ENCODE peak calls at places on chromosomes 13 and 19, in six cellular contexts. N is AG04450; Q is stimulated activated CD8-positive, alpha-beta memory T cell treated with anti-CD3 and anti-CD28 coated beads, Interleukin-2, amount 100 ng/mL, for 1 hour; S is hypothalamus; H is naive thymus-derived CD4-positive, alpha-beta T cell; L is activated CD4-positive, alpha-beta T cell treated with anti-CD3 and anti-CD28 coated beads for 24 hours. J is an unnamed sample.

GRCh38 chr19:17391371-17392151 is 2.4 kb downstream of the CCDC194 start:
- DNase-seq in H (no peak), S (no peak), L (no peak), Q (no peak), N (no peak), J (no peak)

GRCh38 chr13:25151626-25152025 is 20.5 kb downstream of the AMER2 start:
- DNase-seq in L (no peak), Q (no peak), S (no peak), H (no peak), N (no peak), J (no peak)

GRCh38 chr19:29645911-29646310 is 19.4 kb upstream of the PLEKHF1 start:
- DNase-seq in N (no peak), L (no peak), S (no peak), H (no peak), Q (no peak), J (no peak)

GRCh38 chr13:99600318-99600717 is 99.0 kb downstream of the TM9SF2 start:
- DNase-seq in Q (no peak), L (no peak), H (no peak), S (no peak), N (no peak), J (no peak)

GRCh38 chr19:58350001-58350801 is 3.1 kb downstream of the A1BG start:
- DNase-seq in S (no peak), H (no peak), N (no peak), Q (no peak), L (no peak), J (no peak)

GRCh38 chr19:33562636-33563035 is 41.0 kb upstream of the PEPD start:
- DNase-seq in N (no peak), H (no peak), S (no peak), L (no peak), Q (no peak), J (no peak)

GRCh38 chr19:46408611-46409039 is 4.7 kb downstream of the CCDC8 start:
- DNase-seq in Q (no peak), L (no peak), S (no peak), N (no peak), H (no peak), J (no peak)

GRCh38 chr19:57689750-57690149 is 8.0 kb downstream of the ZNF551 start:
- DNase-seq in L (no peak), N (no peak), S (no peak), H (no peak), Q (no peak), J (no peak)

GRCh38 chr13:113975416-113975815 is 1.5 kb upstream of the C13orf46 start:
- DNase-seq in L (no peak), S (no peak), Q (no peak), N (no peak), H (no peak), J (no peak)

GRCh38 chr19:35207391-35207871 is 21.1 kb downstream of the FAM187B start:
- DNase-seq in L (no peak), Q (no peak), S (no peak), N (no peak), H (peak), J (no peak)